ENCODE peak calls at places on chromosome 17, in five cellular contexts. Z, S, M, G and H are unnamed samples.

GRCh38 chr17:80104956-80105375 is 3.6 kb downstream of the GAA start:
- DNase-seq in Z (no peak), S (no peak), M (no peak), G (no peak), H (no peak)

GRCh38 chr17:75589017-75589918 is 1.7 kb downstream of the MYO15B start:
- DNase-seq in Z (peak; percentile 96), S (peak; percentile 88), M (peak; percentile 94), G (peak; percentile 98), H (peak; percentile 97)

GRCh38 chr17:76700627-76701470 is 9.9 kb downstream of the MXRA7 start:
- DNase-seq in Z (no peak), S (peak; percentile 55), M (no peak), G (peak; percentile 76), H (peak; percentile 67)

GRCh38 chr17:41098042-41098441 is at the start of gene KRTAP4-8:
- DNase-seq in Z (no peak), S (no peak), M (no peak), G (no peak), H (no peak)

GRCh38 chr17:17088104-17088485 is 45.8 kb downstream of the MPRIP start:
- DNase-seq in Z (no peak), S (no peak), M (no peak), G (no peak), H (peak; percentile 85)

GRCh38 chr17:35765086-35765710 is 4.5 kb downstream of the C17orf50 start:
- DNase-seq in Z (no peak), S (no peak), M (no peak), G (no peak), H (peak; percentile 65)

GRCh38 chr17:35406568-35406967 is 25.7 kb downstream of the SLFN12 start:
- DNase-seq in Z (no peak), S (no peak), M (no peak), G (no peak), H (no peak)

GRCh38 chr17:21174186-21174585 is 39.8 kb downstream of the TMEM11 start:
- DNase-seq in Z (no peak), S (no peak), M (no peak), G (no peak), H (peak; percentile 68)

GRCh38 chr17:45129940-45130639 is 2.2 kb downstream of the PLCD3 start:
- DNase-seq in Z (no peak), S (no peak), M (no peak), G (no peak), H (no peak)

GRCh38 chr17:50830298-50830697 is 5.1 kb upstream of the WFIKKN2 start:
- DNase-seq in Z (no peak), S (no peak), M (no peak), G (no peak), H (no peak)

GRCh38 chr17:59844884-59845594 is 47.7 kb downstream of the TUBD1 start:
- DNase-seq in Z (no peak), S (no peak), M (no peak), G (no peak), H (no peak)

GRCh38 chr17:44906987-44907681 is 7.9 kb upstream of the EFTUD2 start:
- DNase-seq in Z (no peak), S (no peak), M (no peak), G (no peak), H (no peak)

GRCh38 chr17:77677637-77678036 is 280.9 kb upstream of the TNRC6C start:
- DNase-seq in Z (no peak), S (no peak), M (no peak), G (peak; percentile 36), H (no peak)

GRCh38 chr17:49325980-49326379 is 36.1 kb downstream of the ZNF652 start:
- DNase-seq in Z (no peak), S (no peak), M (no peak), G (no peak), H (no peak)

GRCh38 chr17:79798296-79799173 is 1.7 kb upstream of the CBX8 start:
- DNase-seq in Z (no peak), S (no peak), M (no peak), G (no peak), H (no peak)

GRCh38 chr17:51585514-51586104 is 325.3 kb downstream of the UTP18 start:
- DNase-seq in Z (peak; percentile 7), S (no peak), M (no peak), G (no peak), H (peak; percentile 53)

GRCh38 chr17:47708864-47709541 is 15.0 kb downstream of the TBKBP1 start:
- DNase-seq in Z (no peak), S (no peak), M (peak; percentile 32), G (peak; percentile 48), H (no peak)

GRCh38 chr17:47707056-47707791 is 13.3 kb downstream of the TBKBP1 start:
- DNase-seq in Z (no peak), S (no peak), M (no peak), G (no peak), H (no peak)

GRCh38 chr17:47709594-47709993 is 15.6 kb downstream of the TBKBP1 start:
- DNase-seq in Z (no peak), S (no peak), M (no peak), G (no peak), H (no peak)

GRCh38 chr17:47708312-47708863 is 14.4 kb downstream of the TBKBP1 start:
- DNase-seq in Z (no peak), S (no peak), M (no peak), G (no peak), H (no peak)

GRCh38 chr17:47707884-47708283 is 13.9 kb downstream of the TBKBP1 start:
- DNase-seq in Z (no peak), S (no peak), M (no peak), G (no peak), H (no peak)
- H3K4me3 ChIP-seq in Z (no peak overlapping the region), S (no peak overlapping the region), M (no peak overlapping the region), G (peak overlapping the region; percentile 60), H (no peak overlapping the region)

DNA sequence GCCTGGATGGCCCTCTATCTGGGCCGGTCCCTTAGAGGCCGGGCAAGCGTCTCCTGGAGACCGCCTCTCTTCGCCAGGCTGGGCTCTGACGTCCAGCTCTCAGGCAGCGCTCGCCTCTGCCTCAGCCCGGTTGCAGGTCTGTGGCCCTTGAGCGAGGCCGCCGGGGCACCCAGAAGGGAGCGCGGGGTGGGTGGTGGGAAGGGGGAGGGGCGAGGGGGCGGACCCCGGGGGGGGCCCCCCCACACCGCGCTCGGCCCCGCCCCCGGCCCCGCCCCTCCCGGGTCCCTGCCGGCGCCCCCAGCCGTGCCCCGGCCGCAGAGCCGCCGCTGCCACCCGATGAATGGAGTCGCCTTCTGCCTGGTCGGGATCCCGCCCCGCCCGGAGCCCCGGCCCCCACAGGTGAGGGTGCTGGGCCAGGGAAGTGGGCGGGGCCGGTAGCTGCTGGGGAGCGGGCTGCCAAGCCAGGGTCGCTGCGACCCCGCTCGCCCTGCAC is at the start of gene ARHGAP23:
- DNase-seq in Z (peak; percentile 60), S (no peak), M (peak; percentile 51), G (peak; percentile 77), H (peak; percentile 70)
- H3K27ac ChIP-seq in Z (peak within 1 kb of the TSS; percentile 95), S (peak within 1 kb of the TSS; percentile 99), M (no peak within 1 kb of the TSS), G (peak within 1 kb of the TSS; percentile 94), H (peak within 1 kb of the TSS; percentile 79)

GRCh38 chr17:26807024-26807423 is 486.9 kb upstream of the WSB1 start:
- DNase-seq in Z (no peak), S (no peak), M (no peak), G (no peak), H (no peak)

DNA sequence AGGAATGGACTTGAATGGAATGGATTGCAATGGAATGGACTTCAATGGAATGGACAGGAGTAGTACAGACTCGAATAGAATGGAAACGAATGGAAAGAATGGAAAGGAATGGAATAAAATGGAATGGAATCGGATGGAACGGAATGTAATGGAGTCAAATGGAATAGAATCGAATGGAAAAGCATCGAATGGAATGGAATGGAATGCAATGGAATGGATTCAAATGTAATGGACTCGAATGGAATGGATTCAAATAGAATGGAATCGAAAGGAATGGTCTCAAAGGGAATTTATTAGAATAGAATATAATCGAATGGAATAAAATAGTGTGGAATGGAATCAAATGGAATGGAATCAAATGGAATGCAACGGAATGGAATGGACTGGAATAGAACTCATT is 484.9 kb upstream of the WSB1 start:
- DNase-seq in Z (no peak), S (no peak), M (no peak), G (no peak), H (no peak)
- H3K9me3 ChIP-seq in Z (peaks cover 40% of the 10 kb centered on the region), S (peaks cover 5% of the 10 kb centered on the region), M (no peaks in the 10 kb centered on the region), G (peaks cover 81% of the 10 kb centered on the region), H (no peaks in the 10 kb centered on the region)

DNA sequence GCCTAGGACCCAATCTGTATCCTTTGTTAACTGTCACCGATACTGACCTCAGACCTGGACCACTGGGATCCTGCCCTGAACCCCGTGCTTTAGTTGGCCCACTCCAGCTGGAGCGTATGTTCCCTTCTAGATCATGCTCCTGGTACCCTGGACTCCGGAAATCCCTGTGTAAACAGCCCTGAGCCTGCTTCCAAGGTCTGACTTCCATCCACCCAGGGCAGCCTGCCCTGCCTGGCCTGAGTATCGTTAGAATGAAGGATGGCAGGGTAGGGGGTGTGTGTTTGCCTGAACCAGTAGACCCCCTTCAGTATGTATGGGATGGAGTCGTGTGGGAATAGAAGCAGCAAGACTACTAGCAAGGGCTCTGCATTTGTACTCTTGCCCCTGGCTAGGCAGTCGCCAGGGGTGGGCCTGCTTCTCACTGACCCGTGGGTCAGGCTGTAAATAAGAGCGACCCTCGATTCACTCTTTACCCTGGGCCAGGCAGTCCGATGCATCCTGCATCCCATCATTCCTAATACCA is 691 bp upstream of the TMEM98 start:
- DNase-seq in Z (no peak), S (no peak), M (no peak), G (no peak), H (peak; percentile 25)
- H3K4me3 ChIP-seq in Z (peak overlapping the region; percentile 97), S (peak overlapping the region; percentile 85), M (peak overlapping the region; percentile 77), G (peak overlapping the region; percentile 75), H (peak overlapping the region; percentile 69)

DNA sequence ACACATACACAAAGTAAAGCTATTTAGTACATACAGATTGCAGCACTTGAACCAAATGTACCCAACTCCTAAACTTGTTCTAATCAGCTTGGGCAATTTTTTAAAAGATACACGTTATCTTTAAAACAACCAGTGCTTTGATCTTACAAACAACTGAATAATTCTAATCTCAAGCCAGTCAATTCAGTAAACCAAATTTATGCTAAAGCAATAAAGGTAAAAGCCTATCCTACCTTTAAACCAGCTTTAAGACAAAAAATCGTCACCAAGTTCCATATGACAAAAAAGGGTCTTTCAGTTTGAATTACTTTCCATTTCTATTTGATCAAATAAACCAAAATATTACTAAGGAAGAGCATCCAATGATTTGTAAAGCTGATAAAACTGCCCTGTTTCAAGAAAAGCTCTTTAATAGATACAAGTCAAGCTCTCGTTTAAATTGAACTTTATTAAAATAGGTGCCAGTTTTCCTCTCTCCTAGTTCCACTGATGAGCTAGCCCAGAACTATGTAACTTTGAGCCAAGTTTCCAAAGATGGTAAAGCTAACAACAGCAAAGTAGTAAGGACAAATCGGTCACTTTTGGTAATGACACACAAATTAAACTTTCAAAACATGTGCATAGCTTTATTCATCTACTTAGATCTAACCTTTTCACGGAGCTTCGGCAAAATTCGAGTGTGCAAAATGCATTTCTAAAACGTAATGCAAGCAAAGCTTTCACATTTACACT is 10.2 kb downstream of the CRYBA1 start:
- DNase-seq in Z (no peak), S (no peak), M (no peak), G (no peak), H (no peak)
- H3K27ac ChIP-seq in Z (peak overlapping the region; percentile 44), S (peak overlapping the region; percentile 73), M (no peak overlapping the region), G (peak overlapping the region; percentile 66), H (no peak overlapping the region)

GRCh38 chr17:83159204-83160049 is 80.0 kb downstream of the METRNL start:
- DNase-seq in Z (no peak), S (no peak), M (no peak), G (no peak), H (no peak)
- H3K9me3 ChIP-seq in Z (no peaks in the 10 kb centered on the region), S (no peaks in the 10 kb centered on the region), M (no peaks in the 10 kb centered on the region), G (no peaks in the 10 kb centered on the region), H (no peaks in the 10 kb centered on the region)